ENCODE peak calls at places on chromosome 6, in six cellular contexts. A is tibial artery, E is neural crest cell, Z is MCF 10A, X is GM12865, G is IMR-90. R is an unnamed sample.

GRCh38 chr6:97195117-97195516 is 87.9 kb downstream of the MMS22L start:
- DNase-seq in E (no peak), Z (peak), X (no peak), A (no peak), G (peak), R (no peak)

GRCh38 chr6:13703496-13703895 is 8.1 kb downstream of the RANBP9 start:
- DNase-seq in X (no peak), E (no peak), Z (no peak), G (no peak), A (no peak), R (no peak)

GRCh38 chr6:73285674-73286283 is 22.8 kb upstream of the KHDC1 start:
- DNase-seq in E (no peak), X (peak), Z (peak), G (peak), A (no peak), R (no peak)

GRCh38 chr6:34066284-34066571 is 79.7 kb downstream of the GRM4 start:
- DNase-seq in E (no peak), X (no peak), G (no peak), Z (no peak), A (no peak), R (no peak)

GRCh38 chr6:159404296-159404695 is 235.1 kb downstream of the FNDC1 start:
- DNase-seq in E (no peak), G (no peak), A (no peak), Z (no peak), X (no peak), R (no peak)

GRCh38 chr6:24330137-24330732 is 27.6 kb downstream of the DCDC2 start:
- DNase-seq in E (no peak), A (no peak), G (no peak), Z (no peak), X (peak), R (no peak)

GRCh38 chr6:20352346-20352745 is 49.3 kb upstream of the E2F3 start:
- DNase-seq in E (no peak), Z (no peak), A (no peak), X (no peak), G (no peak), R (no peak)

GRCh38 chr6:29926081-29926794 is 16.1 kb upstream of the HLA-A start:
- DNase-seq in X (peak), Z (no peak), G (peak), A (no peak), E (no peak), R (no peak)

GRCh38 chr6:131053546-131054240 is 9.4 kb downstream of the EPB41L2 start:
- DNase-seq in Z (peak), G (no peak), A (no peak), E (no peak), X (no peak), R (no peak)

GRCh38 chr6:155958550-155958949 is 502.9 kb upstream of the NOX3 start:
- DNase-seq in A (no peak), G (no peak), E (no peak), X (no peak), Z (peak), R (no peak)

GRCh38 chr6:15961630-15962448 is 167.0 kb upstream of the MYLIP start:
- DNase-seq in E (no peak), A (no peak), G (no peak), Z (no peak), X (peak), R (no peak)

GRCh38 chr6:10310826-10311225 is 104.0 kb downstream of the TFAP2A start:
- DNase-seq in X (no peak), G (no peak), E (no peak), Z (peak), A (no peak), R (no peak)

GRCh38 chr6:166259296-166259977 is 48.8 kb downstream of the PRR18 start:
- DNase-seq in E (no peak), Z (no peak), G (no peak), A (peak), X (peak), R (no peak)

GRCh38 chr6:140202964-140203363 is 828.5 kb upstream of the CITED2 start:
- DNase-seq in E (no peak), X (no peak), Z (no peak), G (no peak), A (no peak), R (no peak)

GRCh38 chr6:168418631-168419250 is 22.2 kb upstream of the SMOC2 start:
- DNase-seq in A (no peak), E (no peak), X (no peak), G (no peak), Z (no peak), R (no peak)

GRCh38 chr6:15791401-15792137 is 128.7 kb upstream of the DTNBP1 start:
- DNase-seq in X (no peak), Z (no peak), G (no peak), E (no peak), A (no peak), R (no peak)

GRCh38 chr6:113137411-113137810 is 719.7 kb upstream of the MARCKS start:
- DNase-seq in X (no peak), G (no peak), E (no peak), A (no peak), Z (no peak), R (no peak)

GRCh38 chr6:84763397-84764331 is 734 bp downstream of the TBX18 start:
- DNase-seq in Z (no peak), G (peak), A (peak), X (no peak), E (peak), R (no peak)

GRCh38 chr6:146650799-146651481 is 52.2 kb downstream of the ADGB start:
- DNase-seq in A (no peak), Z (peak), E (no peak), X (peak), G (no peak), R (no peak)

GRCh38 chr6:88360203-88360797 is 194.2 kb upstream of the CNR1 start:
- DNase-seq in Z (peak), E (no peak), A (no peak), G (no peak), X (no peak), R (no peak)

GRCh38 chr6:166626177-166627038 is 643 bp downstream of the RPS6KA2 start:
- DNase-seq in G (peak), Z (peak), X (peak), A (peak), E (peak), R (no peak)

GRCh38 chr6:7502743-7503142 is 38.7 kb upstream of the DSP start:
- DNase-seq in Z (no peak), G (no peak), X (no peak), E (no peak), A (no peak), R (no peak)
- TF ChIP-seq CTCF in Z (no peak), G (no peak), X (no peak), E (no peak), A (no peak), R (no peak)

GRCh38 chr6:68726992-68727391 is 91.9 kb downstream of the ADGRB3 start:
- DNase-seq in G (no peak), Z (no peak), A (no peak), X (no peak), E (no peak), R (no peak)
- TF ChIP-seq CTCF in G (no peak), Z (no peak), A (no peak), X (no peak), E (no peak), R (no peak)

DNA sequence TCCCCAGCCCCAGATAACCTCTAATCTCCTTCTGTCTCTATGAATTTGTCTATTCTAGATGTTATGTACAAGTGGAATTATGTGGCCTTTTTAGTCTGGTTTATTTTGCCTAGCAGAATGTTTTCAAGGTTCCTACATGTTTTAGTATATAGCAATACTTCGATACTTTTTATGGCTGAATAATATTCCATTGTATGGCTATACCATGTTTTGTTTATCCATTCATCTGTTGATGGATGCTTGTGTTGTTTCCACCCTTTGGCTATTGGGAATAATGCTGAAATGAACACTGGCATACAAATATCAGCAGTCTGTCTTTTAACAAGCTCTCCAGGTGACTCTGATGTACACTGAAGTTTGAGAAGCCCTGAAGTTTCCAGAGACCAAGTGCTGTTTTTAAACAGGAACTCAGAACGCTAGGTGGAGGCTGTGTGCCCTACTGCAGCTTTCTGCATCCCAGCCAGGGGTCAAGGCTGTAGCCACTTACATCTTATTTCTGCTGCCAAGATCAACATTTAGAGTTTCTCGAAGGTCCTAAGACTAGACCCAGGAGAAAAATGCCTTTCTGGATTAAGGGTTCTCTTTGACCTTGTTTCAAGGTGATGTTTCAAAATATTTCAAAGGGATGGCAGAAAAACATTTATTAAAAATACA is 123.0 kb downstream of the SOBP start:
- DNase-seq in X (no peak), E (no peak), A (no peak), G (no peak), Z (no peak), R (no peak)
- TF ChIP-seq CTCF in X (no peak), E (no peak), A (no peak), G (no peak), Z (no peak), R (no peak)

DNA sequence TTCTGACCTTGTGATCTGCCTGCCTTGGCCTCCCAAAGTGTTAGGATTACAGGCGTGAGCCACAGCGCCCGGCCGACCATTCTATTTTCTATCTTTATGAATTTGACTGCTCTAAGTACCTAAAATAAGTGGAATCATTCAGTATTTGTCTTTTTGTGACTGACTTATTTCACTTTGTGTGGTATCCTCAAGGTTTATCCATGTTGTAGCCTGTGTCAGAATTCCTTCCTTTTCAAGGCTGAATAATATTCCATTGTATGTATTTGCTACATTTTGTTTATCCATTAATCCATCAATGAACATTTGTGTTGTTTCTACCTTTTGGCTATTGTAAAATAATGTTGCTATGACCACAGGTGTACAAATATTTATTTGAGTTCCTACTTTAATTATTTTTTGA is 4.9 kb upstream of the TJAP1 start:
- DNase-seq in E (no peak), G (no peak), Z (no peak), A (no peak), X (no peak), R (no peak)
- TF ChIP-seq CTCF in E (no peak), G (no peak), Z (no peak), A (no peak), X (no peak), R (no peak)

R was measured in omental fat pad.